ENCODE peak calls at places on chromosomes 16 and 17, in nine cellular contexts. One of them, this sample, is unnamed.

GRCh38 chr16:23987443-23987842 is 151.7 kb downstream of the PRKCB start:
- DNase-seq in A172: no peak
- DNase-seq in GM12865: peak; percentile 83
- DNase-seq in stimulated activated naive B cell treated with anti-CD40 and anti-IgM and Interleukin-4, amounts not matched to agents 10 μg/mL and 1 μg/mL and 100 μg/mL, for 72 hours: peak; percentile 43
- DNase-seq in RCC 7860: no peak
- DNase-seq in hepatic stellate cell: no peak
- DNase-seq in HFFc6: no peak
- DNase-seq in AG04449: no peak
- DNase-seq in stimulated activated CD8-positive, alpha-beta memory T cell treated with anti-CD3 and anti-CD28 coated beads, Interleukin-2, amount 100 ng/mL, for 48 hours: no peak
- DNase-seq in this sample: no peak

GRCh38 chr16:11078812-11079459 is 134.6 kb downstream of the CLEC16A start:
- DNase-seq in A172: peak; percentile 68
- DNase-seq in GM12865: no peak
- DNase-seq in stimulated activated naive B cell treated with anti-CD40 and anti-IgM and Interleukin-4, amounts not matched to agents 10 μg/mL and 1 μg/mL and 100 μg/mL, for 72 hours: no peak
- DNase-seq in RCC 7860: peak; percentile 76
- DNase-seq in hepatic stellate cell: peak; percentile 80
- DNase-seq in HFFc6: peak; percentile 79
- DNase-seq in AG04449: peak; percentile 63
- DNase-seq in stimulated activated CD8-positive, alpha-beta memory T cell treated with anti-CD3 and anti-CD28 coated beads, Interleukin-2, amount 100 ng/mL, for 48 hours: no peak
- DNase-seq in this sample: peak; percentile 49

GRCh38 chr17:73820686-73821448 is 176.6 kb upstream of the SDK2 start:
- DNase-seq in A172: peak; percentile 36
- DNase-seq in GM12865: peak; percentile 38
- DNase-seq in stimulated activated naive B cell treated with anti-CD40 and anti-IgM and Interleukin-4, amounts not matched to agents 10 μg/mL and 1 μg/mL and 100 μg/mL, for 72 hours: no peak
- DNase-seq in RCC 7860: no peak
- DNase-seq in hepatic stellate cell: no peak
- DNase-seq in HFFc6: no peak
- DNase-seq in AG04449: no peak
- DNase-seq in stimulated activated CD8-positive, alpha-beta memory T cell treated with anti-CD3 and anti-CD28 coated beads, Interleukin-2, amount 100 ng/mL, for 48 hours: no peak
- DNase-seq in this sample: no peak

GRCh38 chr16:11572301-11572995 is 14.3 kb downstream of the LITAF start:
- DNase-seq in A172: no peak
- DNase-seq in GM12865: no peak
- DNase-seq in stimulated activated naive B cell treated with anti-CD40 and anti-IgM and Interleukin-4, amounts not matched to agents 10 μg/mL and 1 μg/mL and 100 μg/mL, for 72 hours: no peak
- DNase-seq in RCC 7860: no peak
- DNase-seq in hepatic stellate cell: no peak
- DNase-seq in HFFc6: no peak
- DNase-seq in AG04449: no peak
- DNase-seq in stimulated activated CD8-positive, alpha-beta memory T cell treated with anti-CD3 and anti-CD28 coated beads, Interleukin-2, amount 100 ng/mL, for 48 hours: no peak
- DNase-seq in this sample: no peak

GRCh38 chr16:28904363-28904762 is 20.7 kb downstream of the RABEP2 start:
- DNase-seq in A172: no peak
- DNase-seq in GM12865: no peak
- DNase-seq in stimulated activated naive B cell treated with anti-CD40 and anti-IgM and Interleukin-4, amounts not matched to agents 10 μg/mL and 1 μg/mL and 100 μg/mL, for 72 hours: no peak
- DNase-seq in RCC 7860: no peak
- DNase-seq in hepatic stellate cell: no peak
- DNase-seq in HFFc6: no peak
- DNase-seq in AG04449: no peak
- DNase-seq in stimulated activated CD8-positive, alpha-beta memory T cell treated with anti-CD3 and anti-CD28 coated beads, Interleukin-2, amount 100 ng/mL, for 48 hours: no peak
- DNase-seq in this sample: no peak

GRCh38 chr17:1467258-1467657 is 11.2 kb upstream of the CRK start:
- DNase-seq in A172: no peak
- DNase-seq in GM12865: no peak
- DNase-seq in stimulated activated naive B cell treated with anti-CD40 and anti-IgM and Interleukin-4, amounts not matched to agents 10 μg/mL and 1 μg/mL and 100 μg/mL, for 72 hours: no peak
- DNase-seq in RCC 7860: no peak
- DNase-seq in hepatic stellate cell: no peak
- DNase-seq in HFFc6: no peak
- DNase-seq in AG04449: no peak
- DNase-seq in stimulated activated CD8-positive, alpha-beta memory T cell treated with anti-CD3 and anti-CD28 coated beads, Interleukin-2, amount 100 ng/mL, for 48 hours: no peak
- DNase-seq in this sample: no peak

GRCh38 chr16:74305978-74306784 is 9.6 kb downstream of the PSMD7 start:
- DNase-seq in A172: no peak
- DNase-seq in GM12865: no peak
- DNase-seq in stimulated activated naive B cell treated with anti-CD40 and anti-IgM and Interleukin-4, amounts not matched to agents 10 μg/mL and 1 μg/mL and 100 μg/mL, for 72 hours: no peak
- DNase-seq in RCC 7860: no peak
- DNase-seq in hepatic stellate cell: no peak
- DNase-seq in HFFc6: no peak
- DNase-seq in AG04449: no peak
- DNase-seq in stimulated activated CD8-positive, alpha-beta memory T cell treated with anti-CD3 and anti-CD28 coated beads, Interleukin-2, amount 100 ng/mL, for 48 hours: no peak
- DNase-seq in this sample: no peak

GRCh38 chr16:30837904-30838303 is 50.9 kb upstream of the ZNF629 start:
- DNase-seq in A172: no peak
- DNase-seq in GM12865: no peak
- DNase-seq in stimulated activated naive B cell treated with anti-CD40 and anti-IgM and Interleukin-4, amounts not matched to agents 10 μg/mL and 1 μg/mL and 100 μg/mL, for 72 hours: no peak
- DNase-seq in RCC 7860: no peak
- DNase-seq in hepatic stellate cell: no peak
- DNase-seq in HFFc6: peak; percentile 30
- DNase-seq in AG04449: no peak
- DNase-seq in stimulated activated CD8-positive, alpha-beta memory T cell treated with anti-CD3 and anti-CD28 coated beads, Interleukin-2, amount 100 ng/mL, for 48 hours: no peak
- DNase-seq in this sample: no peak

GRCh38 chr17:32142857-32143524 is 689 bp downstream of the RHOT1 start:
- DNase-seq in A172: peak; percentile 73
- DNase-seq in GM12865: peak; percentile 51
- DNase-seq in stimulated activated naive B cell treated with anti-CD40 and anti-IgM and Interleukin-4, amounts not matched to agents 10 μg/mL and 1 μg/mL and 100 μg/mL, for 72 hours: no peak
- DNase-seq in RCC 7860: peak; percentile 21
- DNase-seq in hepatic stellate cell: peak; percentile 73
- DNase-seq in HFFc6: peak; percentile 48
- DNase-seq in AG04449: no peak
- DNase-seq in stimulated activated CD8-positive, alpha-beta memory T cell treated with anti-CD3 and anti-CD28 coated beads, Interleukin-2, amount 100 ng/mL, for 48 hours: no peak
- DNase-seq in this sample: peak; percentile 52

GRCh38 chr17:57853695-57854094 is 3.9 kb upstream of the MRPS23 start:
- DNase-seq in A172: no peak
- DNase-seq in GM12865: no peak
- DNase-seq in stimulated activated naive B cell treated with anti-CD40 and anti-IgM and Interleukin-4, amounts not matched to agents 10 μg/mL and 1 μg/mL and 100 μg/mL, for 72 hours: no peak
- DNase-seq in RCC 7860: no peak
- DNase-seq in hepatic stellate cell: no peak
- DNase-seq in HFFc6: no peak
- DNase-seq in AG04449: no peak
- DNase-seq in stimulated activated CD8-positive, alpha-beta memory T cell treated with anti-CD3 and anti-CD28 coated beads, Interleukin-2, amount 100 ng/mL, for 48 hours: no peak
- DNase-seq in this sample: no peak

GRCh38 chr16:59886021-59886420 is 1151.9 kb upstream of the GOT2 start:
- DNase-seq in A172: peak; percentile 53
- DNase-seq in GM12865: no peak
- DNase-seq in stimulated activated naive B cell treated with anti-CD40 and anti-IgM and Interleukin-4, amounts not matched to agents 10 μg/mL and 1 μg/mL and 100 μg/mL, for 72 hours: no peak
- DNase-seq in RCC 7860: no peak
- DNase-seq in hepatic stellate cell: no peak
- DNase-seq in HFFc6: peak; percentile 83
- DNase-seq in AG04449: no peak
- DNase-seq in stimulated activated CD8-positive, alpha-beta memory T cell treated with anti-CD3 and anti-CD28 coated beads, Interleukin-2, amount 100 ng/mL, for 48 hours: no peak
- DNase-seq in this sample: no peak

This sample was measured in HCEC 1CT.